ENCODE peak calls at places on chromosomes 2 and 18, in eight cellular contexts. U is IMR-90, B is GM20000, F is K562, L is Peyer's patch, X is heart left ventricle, T is fibroblast of lung, H is keratinocyte. G is an unnamed sample.

GRCh38 chr2:240520974-240521350 is 36.8 kb downstream of the ANKMY1 start:
- DNase-seq in U (no peak), B (no peak), F (no peak), L (no peak), X (no peak), T (no peak), H (no peak), G (no peak)

GRCh38 chr2:216645636-216645950 is 12.4 kb downstream of the IGFBP2 start:
- DNase-seq in U (no peak), B (no peak), F (no peak), L (no peak), X (no peak), T (no peak), H (no peak), G (no peak)

GRCh38 chr2:120702751-120703150 is 32.9 kb upstream of the GLI2 start:
- DNase-seq in U (no peak), B (no peak), F (no peak), L (no peak), X (no peak), T (no peak), H (no peak), G (no peak)

GRCh38 chr2:201466050-201466660 is 14.6 kb downstream of the STRADB start:
- DNase-seq in U (peak; percentile 90), B (no peak), F (no peak), L (no peak), X (no peak), T (peak; percentile 84), H (no peak), G (no peak)

GRCh38 chr18:76803814-76804213 is 18.5 kb upstream of the ZNF236 start:
- DNase-seq in U (peak; percentile 52), B (peak; percentile 79), F (peak; percentile 64), L (no peak), X (no peak), T (peak; percentile 40), H (no peak), G (peak; percentile 71)

GRCh38 chr2:10575566-10576300 is 114.0 kb downstream of the NOL10 start:
- DNase-seq in U (peak; percentile 95), B (no peak), F (no peak), L (no peak), X (no peak), T (peak; percentile 91), H (peak; percentile 90), G (no peak)

GRCh38 chr2:188668017-188668663 is 306.0 kb upstream of the COL3A1 start:
- DNase-seq in U (peak; percentile 93), B (no peak), F (no peak), L (no peak), X (no peak), T (peak; percentile 97), H (no peak), G (no peak)

GRCh38 chr18:30350263-30350662 is 692.3 kb downstream of the DSC3 start:
- DNase-seq in U (no peak), B (no peak), F (no peak), L (no peak), X (no peak), T (no peak), H (no peak), G (no peak)

GRCh38 chr2:129468879-129469278 is 510.6 kb upstream of the RAB6C start:
- DNase-seq in U (no peak), B (no peak), F (no peak), L (no peak), X (no peak), T (no peak), H (no peak), G (no peak)

GRCh38 chr2:96099861-96100798 is 16.2 kb downstream of the ADRA2B start:
- DNase-seq in U (no peak), B (no peak), F (no peak), L (peak; percentile 25), X (peak; percentile 46), T (no peak), H (peak; percentile 32), G (no peak)

GRCh38 chr2:197079414-197079813 is 152.9 kb upstream of the PGAP1 start:
- DNase-seq in U (peak; percentile 41), B (no peak), F (no peak), L (no peak), X (no peak), T (peak; percentile 77), H (no peak), G (no peak)

GRCh38 chr2:165660361-165660760 is 133.7 kb downstream of the GALNT3 start:
- DNase-seq in U (no peak), B (no peak), F (no peak), L (no peak), X (no peak), T (no peak), H (no peak), G (no peak)

GRCh38 chr2:165666605-165667004 is 127.4 kb downstream of the GALNT3 start:
- DNase-seq in U (no peak), B (no peak), F (no peak), L (no peak), X (no peak), T (no peak), H (no peak), G (no peak)

GRCh38 chr2:165662720-165663119 is 131.3 kb downstream of the GALNT3 start:
- DNase-seq in U (no peak), B (no peak), F (no peak), L (no peak), X (no peak), T (no peak), H (no peak), G (no peak)

GRCh38 chr2:165667375-165667774 is 126.7 kb downstream of the GALNT3 start:
- DNase-seq in U (no peak), B (no peak), F (no peak), L (no peak), X (no peak), T (no peak), H (no peak), G (no peak)

DNA sequence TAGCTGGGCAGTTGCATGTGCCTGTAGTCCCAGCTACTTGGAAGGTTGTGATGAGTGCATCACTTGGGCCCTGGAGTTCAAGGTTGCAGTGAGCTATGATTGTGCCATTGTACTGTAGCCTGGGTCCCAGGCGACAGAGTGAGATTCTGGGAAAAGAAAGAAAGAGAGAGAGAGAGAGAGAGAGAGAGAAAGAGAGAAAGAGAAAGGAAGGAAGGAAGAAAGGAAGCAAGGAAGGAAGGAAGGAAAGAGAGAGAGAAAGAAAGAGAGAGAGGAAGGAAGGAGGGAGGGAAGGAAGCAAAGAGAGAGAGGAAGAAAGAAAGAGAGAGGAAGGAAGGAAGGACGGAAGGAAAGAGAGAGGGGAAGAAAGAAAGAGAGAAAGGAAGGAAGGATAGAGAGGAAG is 128.4 kb downstream of the GALNT3 start:
- DNase-seq in U (no peak), B (no peak), F (no peak), L (no peak), X (no peak), T (no peak), H (no peak), G (no peak)
- TF ChIP-seq CTCF in U (no peak), B (no peak), F (no peak), L (no peak), X (no peak), T (no peak), H (no peak), G (no peak)

GRCh38 chr2:58698610-58699009 is 457.5 kb upstream of the FANCL start:
- DNase-seq in U (no peak), B (no peak), F (no peak), L (no peak), X (no peak), T (no peak), H (no peak), G (no peak)

GRCh38 chr2:58699412-58699811 is 458.3 kb upstream of the FANCL start:
- DNase-seq in U (no peak), B (no peak), F (no peak), L (no peak), X (no peak), T (no peak), H (no peak), G (no peak)

GRCh38 chr2:58700621-58701020 is 459.5 kb upstream of the FANCL start:
- DNase-seq in U (no peak), B (no peak), F (no peak), L (no peak), X (no peak), T (peak; percentile 3), H (no peak), G (no peak)

GRCh38 chr2:58701688-58702301 is 460.7 kb upstream of the FANCL start:
- DNase-seq in U (no peak), B (no peak), F (no peak), L (no peak), X (no peak), T (no peak), H (no peak), G (no peak)

GRCh38 chr2:58702302-58702696 is 461.2 kb upstream of the FANCL start:
- DNase-seq in U (peak; percentile 0), B (no peak), F (no peak), L (no peak), X (no peak), T (peak; percentile 76), H (peak; percentile 2), G (no peak)
- TF ChIP-seq CTCF in U (no peak), B (no peak), F (no peak), L (no peak), X (no peak), T (no peak), H (no peak), G (no peak)

GRCh38 chr2:208254871-208255556 is at the start of gene IDH1:
- DNase-seq in U (peak; percentile 89), B (peak; percentile 93), F (peak; percentile 94), L (peak; percentile 100), X (peak; percentile 98), T (peak; percentile 85), H (peak; percentile 53), G (peak; percentile 95)
- TF ChIP-seq CTCF in U (peak; percentile 42), B (peak; percentile 42), F (peak; percentile 59), L (peak; percentile 76), X (peak; percentile 40), T (peak; percentile 44), H (peak; percentile 47), G (peak; percentile 60)

GRCh38 chr2:3451926-3452671 is 67.2 kb downstream of the ADI1 start:
- DNase-seq in U (no peak), B (no peak), F (no peak), L (no peak), X (peak; percentile 39), T (no peak), H (no peak), G (no peak)
- TF ChIP-seq CTCF in U (no peak), B (no peak), F (no peak), L (no peak), X (no peak), T (no peak), H (no peak), G (no peak)

GRCh38 chr18:8703181-8703638 is 2.1 kb upstream of the MTCL1 start:
- DNase-seq in U (no peak), B (no peak), F (no peak), L (no peak), X (no peak), T (no peak), H (no peak), G (no peak)

GRCh38 chr18:8699948-8700347 is 5.4 kb upstream of the MTCL1 start:
- DNase-seq in U (peak; percentile 27), B (no peak), F (no peak), L (no peak), X (no peak), T (peak; percentile 22), H (no peak), G (no peak)

GRCh38 chr18:8703781-8704301 is 1.5 kb upstream of the MTCL1 start:
- DNase-seq in U (no peak), B (no peak), F (no peak), L (no peak), X (no peak), T (no peak), H (no peak), G (no peak)

GRCh38 chr18:8702668-8703067 is 2.7 kb upstream of the MTCL1 start:
- DNase-seq in U (no peak), B (no peak), F (no peak), L (no peak), X (no peak), T (no peak), H (no peak), G (no peak)

GRCh38 chr18:8701546-8702118 is 3.7 kb upstream of the MTCL1 start:
- DNase-seq in U (peak; percentile 91), B (no peak), F (no peak), L (no peak), X (no peak), T (peak; percentile 85), H (no peak), G (no peak)
- TF ChIP-seq CTCF in U (no peak), B (no peak), F (no peak), L (no peak), X (no peak), T (no peak), H (no peak), G (no peak)

G was measured in GM10248.